ENCODE peak calls at places on chromosomes 7 and 10, in eight cellular contexts. S is SK-N-MC; Z is glomerular endothelial cell; Q is GM13977; F is CD8-positive, alpha-beta memory T cell; G is dorsolateral prefrontal cortex; I is NCI-H1092 treated with DMSO at 0.1 percent for 48 hours; D is CD8-positive, alpha-beta T cell. K is an unnamed sample.

GRCh38 chr7:45185864-45186250 is 28.3 kb downstream of the RAMP3 start:
- DNase-seq in S (no peak), Z (no peak), Q (no peak), F (no peak), G (no peak), I (no peak), D (no peak), K (no peak)

GRCh38 chr7:30019387-30019786 is 7.1 kb downstream of the FKBP14 start:
- DNase-seq in S (no peak), Z (no peak), Q (no peak), F (no peak), G (no peak), I (no peak), D (no peak), K (no peak)

GRCh38 chr7:132276252-132276651 is 300.0 kb downstream of the PLXNA4 start:
- DNase-seq in S (no peak), Z (no peak), Q (no peak), F (no peak), G (no peak), I (peak), D (no peak), K (no peak)

GRCh38 chr7:46034056-46034768 is 113.1 kb upstream of the IGFBP3 start:
- DNase-seq in S (no peak), Z (no peak), Q (no peak), F (no peak), G (no peak), I (no peak), D (no peak), K (no peak)

GRCh38 chr7:133253522-133253882 is 624 bp downstream of the EXOC4 start:
- DNase-seq in S (no peak), Z (no peak), Q (no peak), F (peak), G (no peak), I (no peak), D (peak), K (no peak)

GRCh38 chr7:131849472-131849871 is 293.0 kb upstream of the PODXL start:
- DNase-seq in S (no peak), Z (no peak), Q (no peak), F (no peak), G (no peak), I (no peak), D (no peak), K (no peak)

GRCh38 chr7:7181519-7182155 is 707 bp upstream of the C1GALT1 start:
- DNase-seq in S (no peak), Z (no peak), Q (peak), F (peak), G (no peak), I (peak), D (peak), K (no peak)

GRCh38 chr7:82481499-82482097 is 38.0 kb upstream of the CACNA2D1 start:
- DNase-seq in S (no peak), Z (peak), Q (peak), F (no peak), G (no peak), I (peak), D (no peak), K (no peak)

GRCh38 chr10:131200856-131201470 is 110.6 kb downstream of the TCERG1L start:
- DNase-seq in S (no peak), Z (no peak), Q (no peak), F (no peak), G (peak), I (no peak), D (no peak), K (no peak)

GRCh38 chr10:6794441-6794840 is 214.4 kb upstream of the PRKCQ start:
- DNase-seq in S (no peak), Z (no peak), Q (no peak), F (no peak), G (no peak), I (no peak), D (no peak), K (no peak)

GRCh38 chr7:30918676-30919075 is 7.0 kb downstream of the AQP1 start:
- DNase-seq in S (no peak), Z (no peak), Q (no peak), F (no peak), G (no peak), I (no peak), D (no peak), K (no peak)

GRCh38 chr10:64130152-64130551 is 609.0 kb downstream of the REEP3 start:
- DNase-seq in S (no peak), Z (no peak), Q (no peak), F (no peak), G (no peak), I (no peak), D (no peak), K (no peak)

GRCh38 chr7:136869006-136869961 is 832 bp downstream of the CHRM2 start:
- DNase-seq in S (no peak), Z (no peak), Q (no peak), F (no peak), G (no peak), I (no peak), D (no peak), K (no peak)

GRCh38 chr7:142885311-142886230 is at the start of gene TRPV6:
- DNase-seq in S (no peak), Z (no peak), Q (no peak), F (no peak), G (no peak), I (no peak), D (no peak), K (no peak)

GRCh38 chr10:34907743-34908425 is 92.8 kb upstream of the PARD3 start:
- DNase-seq in S (no peak), Z (no peak), Q (no peak), F (no peak), G (no peak), I (no peak), D (no peak), K (no peak)

GRCh38 chr10:133058267-133059092 is 29.2 kb upstream of the ADGRA1 start:
- DNase-seq in S (no peak), Z (no peak), Q (no peak), F (no peak), G (no peak), I (no peak), D (no peak), K (no peak)

GRCh38 chr7:156618078-156618790 is 22.3 kb upstream of the RNF32 start:
- DNase-seq in S (no peak), Z (no peak), Q (no peak), F (no peak), G (no peak), I (no peak), D (no peak), K (no peak)

GRCh38 chr7:73903321-73904218 is 42.6 kb downstream of the TMEM270 start:
- DNase-seq in S (no peak), Z (no peak), Q (no peak), F (no peak), G (no peak), I (no peak), D (no peak), K (no peak)

GRCh38 chr10:126179637-126180036 is 208.6 kb downstream of the ADAM12 start:
- DNase-seq in S (no peak), Z (no peak), Q (no peak), F (no peak), G (no peak), I (no peak), D (no peak), K (no peak)

GRCh38 chr10:79103585-79103984 is 34.8 kb downstream of the ZMIZ1 start:
- DNase-seq in S (no peak), Z (no peak), Q (no peak), F (no peak), G (no peak), I (no peak), D (no peak), K (no peak)

GRCh38 chr7:75579899-75580298 is 87.8 kb downstream of the SPDYE5 start:
- DNase-seq in S (no peak), Z (no peak), Q (no peak), F (no peak), G (no peak), I (no peak), D (no peak), K (no peak)

GRCh38 chr7:35418716-35419425 is 165.0 kb upstream of the TBX20 start:
- DNase-seq in S (no peak), Z (no peak), Q (no peak), F (no peak), G (no peak), I (no peak), D (no peak), K (no peak)

GRCh38 chr10:118692911-118693310 is 61.9 kb downstream of the CACUL1 start:
- DNase-seq in S (no peak), Z (no peak), Q (no peak), F (no peak), G (no peak), I (no peak), D (no peak), K (no peak)